ENCODE peak calls at places on chromosomes 6 and 20, in ten cellular contexts. One of them, this sample, is unnamed.

GRCh38 chr6:12545837-12546658 is 170.5 kb upstream of the PHACTR1 start:
- DNase-seq in GM12878: no peak
- DNase-seq in A549: peak; percentile 40
- DNase-seq in K562: no peak
- DNase-seq in ovary: no peak
- DNase-seq in tibial nerve: no peak
- DNase-seq in sigmoid colon: no peak
- DNase-seq in HepG2: no peak
- DNase-seq in stomach: no peak
- DNase-seq in SK-N-SH: no peak
- DNase-seq in this sample: no peak

GRCh38 chr20:3390759-3391500 is 16.5 kb downstream of the DNAAF9 start:
- DNase-seq in GM12878: no peak
- DNase-seq in A549: no peak
- DNase-seq in K562: no peak
- DNase-seq in ovary: no peak
- DNase-seq in tibial nerve: no peak
- DNase-seq in sigmoid colon: no peak
- DNase-seq in HepG2: no peak
- DNase-seq in stomach: no peak
- DNase-seq in SK-N-SH: no peak
- DNase-seq in this sample: no peak

GRCh38 chr6:50815436-50816114 is 3.1 kb upstream of the TFAP2B start:
- DNase-seq in GM12878: no peak
- DNase-seq in A549: no peak
- DNase-seq in K562: peak; percentile 52
- DNase-seq in ovary: no peak
- DNase-seq in tibial nerve: no peak
- DNase-seq in sigmoid colon: no peak
- DNase-seq in HepG2: no peak
- DNase-seq in stomach: no peak
- DNase-seq in SK-N-SH: no peak
- DNase-seq in this sample: no peak

GRCh38 chr20:35806075-35806474 is 34.3 kb downstream of the PHF20 start:
- DNase-seq in GM12878: no peak
- DNase-seq in A549: no peak
- DNase-seq in K562: no peak
- DNase-seq in ovary: no peak
- DNase-seq in tibial nerve: no peak
- DNase-seq in sigmoid colon: no peak
- DNase-seq in HepG2: no peak
- DNase-seq in stomach: no peak
- DNase-seq in SK-N-SH: no peak
- DNase-seq in this sample: no peak

GRCh38 chr6:31927242-31927867 is at the start of gene C2:
- DNase-seq in GM12878: no peak
- DNase-seq in A549: no peak
- DNase-seq in K562: no peak
- DNase-seq in ovary: no peak
- DNase-seq in tibial nerve: no peak
- DNase-seq in sigmoid colon: no peak
- DNase-seq in HepG2: peak; percentile 96
- DNase-seq in stomach: no peak
- DNase-seq in SK-N-SH: no peak
- DNase-seq in this sample: no peak

GRCh38 chr6:68635706-68636513 is 828 bp downstream of the ADGRB3 start:
- DNase-seq in GM12878: no peak
- DNase-seq in A549: no peak
- DNase-seq in K562: no peak
- DNase-seq in ovary: no peak
- DNase-seq in tibial nerve: no peak
- DNase-seq in sigmoid colon: peak; percentile 73
- DNase-seq in HepG2: no peak
- DNase-seq in stomach: no peak
- DNase-seq in SK-N-SH: peak; percentile 44
- DNase-seq in this sample: no peak

GRCh38 chr6:26026833-26027490 is 60.3 kb upstream of the HFE start:
- DNase-seq in GM12878: peak; percentile 100
- DNase-seq in A549: peak; percentile 41
- DNase-seq in K562: peak; percentile 73
- DNase-seq in ovary: peak; percentile 94
- DNase-seq in tibial nerve: peak; percentile 96
- DNase-seq in sigmoid colon: peak; percentile 96
- DNase-seq in HepG2: peak; percentile 97
- DNase-seq in stomach: peak; percentile 93
- DNase-seq in SK-N-SH: peak; percentile 65
- DNase-seq in this sample: peak; percentile 95

GRCh38 chr6:31859923-31860322 is 2.7 kb downstream of the NEU1 start:
- DNase-seq in GM12878: no peak
- DNase-seq in A549: no peak
- DNase-seq in K562: no peak
- DNase-seq in ovary: no peak
- DNase-seq in tibial nerve: no peak
- DNase-seq in sigmoid colon: no peak
- DNase-seq in HepG2: no peak
- DNase-seq in stomach: no peak
- DNase-seq in SK-N-SH: no peak
- DNase-seq in this sample: no peak

DNA sequence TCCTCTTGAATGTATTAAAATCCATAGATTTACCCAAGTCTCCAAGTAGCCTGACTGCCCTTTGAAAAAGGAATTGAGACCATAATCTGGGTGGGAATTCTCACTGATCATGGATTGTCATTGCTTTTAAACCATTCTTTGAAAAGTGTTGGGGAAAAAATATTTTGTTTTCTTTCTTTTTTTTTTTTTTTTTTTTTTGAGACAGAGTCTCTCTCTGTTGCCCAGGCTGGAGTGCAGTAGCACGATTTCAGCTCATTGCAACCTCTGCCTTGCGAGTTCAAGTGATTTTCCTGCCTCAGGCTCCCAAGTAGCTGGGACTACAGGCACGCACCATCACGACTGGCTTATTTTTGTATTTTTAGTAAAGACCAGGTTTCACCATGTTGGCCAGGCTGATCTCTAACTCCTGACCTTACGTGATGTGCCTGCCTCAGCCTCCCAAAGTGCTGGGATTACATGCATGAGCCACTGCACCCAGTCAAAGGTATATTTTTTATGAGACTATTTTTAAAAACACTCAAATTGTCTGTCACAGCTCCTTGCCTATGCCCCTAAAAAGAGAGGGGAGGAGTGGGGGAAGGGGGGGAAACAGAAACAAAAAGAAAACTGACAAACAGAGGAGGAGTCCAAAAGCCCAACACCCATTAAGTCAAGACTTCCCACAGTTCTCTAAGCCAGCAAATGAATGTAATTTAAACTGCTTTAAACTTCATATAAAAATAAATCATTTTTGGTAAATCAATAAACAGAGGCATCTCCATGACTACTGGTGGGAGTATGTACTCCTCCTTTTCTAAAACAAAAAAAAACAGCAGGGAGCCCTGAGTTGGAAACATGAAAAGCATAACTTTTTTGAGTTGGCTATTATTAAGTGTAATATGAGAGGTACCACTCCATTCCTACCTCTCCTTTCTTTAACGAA is 119.4 kb upstream of the PRSS16 start:
- DNase-seq in GM12878: no peak
- DNase-seq in A549: no peak
- DNase-seq in K562: no peak
- DNase-seq in ovary: no peak
- DNase-seq in tibial nerve: no peak
- DNase-seq in sigmoid colon: no peak
- DNase-seq in HepG2: no peak
- DNase-seq in stomach: no peak
- DNase-seq in SK-N-SH: no peak
- DNase-seq in this sample: no peak
- TF ChIP-seq EP300 in GM12878: no peak
- TF ChIP-seq EP300 in A549: no peak
- TF ChIP-seq EP300 in K562: no peak
- TF ChIP-seq EP300 in ovary: no peak
- TF ChIP-seq EP300 in tibial nerve: no peak
- TF ChIP-seq EP300 in sigmoid colon: no peak
- TF ChIP-seq EP300 in HepG2: no peak
- TF ChIP-seq EP300 in stomach: no peak
- TF ChIP-seq EP300 in SK-N-SH: no peak
- TF ChIP-seq EP300 in this sample: no peak

DNA sequence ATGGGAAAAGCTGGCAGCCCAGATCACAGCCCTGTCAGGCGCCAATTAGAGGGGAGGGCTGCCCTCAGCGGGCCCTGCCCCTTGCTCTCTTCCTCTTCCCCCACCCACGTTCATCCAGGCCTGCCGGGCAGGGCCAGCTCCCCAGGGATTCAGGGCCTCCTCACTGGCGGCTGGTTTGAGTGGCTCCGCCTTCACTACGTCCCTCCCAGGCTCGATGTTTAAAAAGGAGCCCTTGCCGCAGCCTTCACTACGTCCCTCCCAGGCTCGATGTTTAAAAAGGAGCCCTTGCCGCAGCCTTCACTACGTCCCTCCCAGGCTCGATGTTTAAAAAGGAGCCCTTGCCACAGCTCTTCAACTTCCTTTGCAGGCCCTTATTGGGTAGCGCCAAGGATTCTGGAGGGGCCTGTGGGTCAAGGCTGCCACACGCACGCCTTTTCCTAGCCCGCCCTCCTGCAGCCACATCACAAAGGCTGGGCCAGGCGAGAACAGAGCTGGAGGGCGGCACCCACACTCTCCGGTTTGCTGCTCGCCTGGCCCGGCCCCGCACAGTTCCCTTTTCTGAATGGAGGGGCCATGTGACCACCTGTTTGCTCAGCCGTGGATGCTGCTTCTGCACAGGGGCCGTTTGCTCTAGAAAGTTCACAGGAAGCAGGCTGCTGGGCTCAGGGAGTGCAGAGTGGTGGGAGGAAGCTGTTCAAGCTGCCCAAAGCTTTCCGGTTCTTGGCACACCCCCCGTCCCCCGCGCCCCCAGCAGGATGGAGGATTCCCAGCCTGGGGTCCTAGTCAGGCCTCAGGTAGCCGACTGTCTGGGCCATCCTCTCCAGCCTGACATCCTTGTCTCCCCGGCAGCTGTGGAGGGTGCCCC is 1.6 kb downstream of the SLC17A9 start:
- DNase-seq in GM12878: peak; percentile 75
- DNase-seq in A549: no peak
- DNase-seq in K562: peak; percentile 50
- DNase-seq in ovary: peak; percentile 86
- DNase-seq in tibial nerve: peak; percentile 65
- DNase-seq in sigmoid colon: peak; percentile 94
- DNase-seq in HepG2: peak; percentile 95
- DNase-seq in stomach: peak; percentile 75
- DNase-seq in SK-N-SH: no peak
- DNase-seq in this sample: peak; percentile 77
- TF ChIP-seq CTCF in GM12878: no peak
- TF ChIP-seq CTCF in A549: no peak
- TF ChIP-seq CTCF in K562: no peak
- TF ChIP-seq CTCF in ovary: no peak
- TF ChIP-seq CTCF in tibial nerve: no peak
- TF ChIP-seq CTCF in sigmoid colon: no peak
- TF ChIP-seq CTCF in HepG2: peak; percentile 41
- TF ChIP-seq CTCF in stomach: no peak
- TF ChIP-seq CTCF in SK-N-SH: no peak
- TF ChIP-seq CTCF in this sample: no peak

GRCh38 chr20:23119456-23120216 is 33.5 kb upstream of the CD93 start:
- DNase-seq in GM12878: no peak
- DNase-seq in A549: no peak
- DNase-seq in K562: no peak
- DNase-seq in ovary: no peak
- DNase-seq in tibial nerve: no peak
- DNase-seq in sigmoid colon: peak; percentile 61
- DNase-seq in HepG2: no peak
- DNase-seq in stomach: no peak
- DNase-seq in SK-N-SH: no peak
- DNase-seq in this sample: no peak

GRCh38 chr20:23118766-23119165 is 32.6 kb upstream of the CD93 start:
- DNase-seq in GM12878: no peak
- DNase-seq in A549: no peak
- DNase-seq in K562: no peak
- DNase-seq in ovary: no peak
- DNase-seq in tibial nerve: no peak
- DNase-seq in sigmoid colon: peak; percentile 55
- DNase-seq in HepG2: no peak
- DNase-seq in stomach: no peak
- DNase-seq in SK-N-SH: no peak
- DNase-seq in this sample: no peak

GRCh38 chr20:23120936-23121765 is 35.0 kb upstream of the CD93 start:
- DNase-seq in GM12878: no peak
- DNase-seq in A549: no peak
- DNase-seq in K562: peak; percentile 37
- DNase-seq in ovary: no peak
- DNase-seq in tibial nerve: no peak
- DNase-seq in sigmoid colon: peak; percentile 51
- DNase-seq in HepG2: no peak
- DNase-seq in stomach: no peak
- DNase-seq in SK-N-SH: no peak
- DNase-seq in this sample: no peak

GRCh38 chr20:23121766-23122095 is 35.6 kb upstream of the CD93 start:
- DNase-seq in GM12878: no peak
- DNase-seq in A549: no peak
- DNase-seq in K562: no peak
- DNase-seq in ovary: no peak
- DNase-seq in tibial nerve: no peak
- DNase-seq in sigmoid colon: peak; percentile 25
- DNase-seq in HepG2: no peak
- DNase-seq in stomach: no peak
- DNase-seq in SK-N-SH: no peak
- DNase-seq in this sample: no peak

GRCh38 chr20:23120261-23120660 is 34.1 kb upstream of the CD93 start:
- DNase-seq in GM12878: no peak
- DNase-seq in A549: no peak
- DNase-seq in K562: no peak
- DNase-seq in ovary: no peak
- DNase-seq in tibial nerve: no peak
- DNase-seq in sigmoid colon: peak; percentile 48
- DNase-seq in HepG2: no peak
- DNase-seq in stomach: no peak
- DNase-seq in SK-N-SH: no peak
- DNase-seq in this sample: no peak
- H3K4me1 ChIP-seq in GM12878: peaks cover 26% of the 10 kb centered on the region
- H3K4me1 ChIP-seq in A549: no peaks in the 10 kb centered on the region
- H3K4me1 ChIP-seq in K562: peaks cover 25% of the 10 kb centered on the region
- H3K4me1 ChIP-seq in ovary: no peaks in the 10 kb centered on the region
- H3K4me1 ChIP-seq in tibial nerve: no peaks in the 10 kb centered on the region
- H3K4me1 ChIP-seq in sigmoid colon: no peaks in the 10 kb centered on the region
- H3K4me1 ChIP-seq in HepG2: no peaks in the 10 kb centered on the region
- H3K4me1 ChIP-seq in stomach: peaks cover 6% of the 10 kb centered on the region
- H3K4me1 ChIP-seq in SK-N-SH: no peaks in the 10 kb centered on the region
- H3K4me1 ChIP-seq in this sample: peaks cover 3% of the 10 kb centered on the region

GRCh38 chr20:50931048-50931305 is 260 bp downstream of the ADNP start:
- DNase-seq in GM12878: no peak
- DNase-seq in A549: no peak
- DNase-seq in K562: peak; percentile 75
- DNase-seq in ovary: no peak
- DNase-seq in tibial nerve: no peak
- DNase-seq in sigmoid colon: no peak
- DNase-seq in HepG2: no peak
- DNase-seq in stomach: no peak
- DNase-seq in SK-N-SH: no peak
- DNase-seq in this sample: no peak

GRCh38 chr20:50932881-50933280 is 1.6 kb upstream of the ADNP start:
- DNase-seq in GM12878: no peak
- DNase-seq in A549: no peak
- DNase-seq in K562: no peak
- DNase-seq in ovary: no peak
- DNase-seq in tibial nerve: no peak
- DNase-seq in sigmoid colon: no peak
- DNase-seq in HepG2: no peak
- DNase-seq in stomach: no peak
- DNase-seq in SK-N-SH: no peak
- DNase-seq in this sample: no peak

GRCh38 chr20:50932016-50932338 is 740 bp upstream of the ADNP start:
- DNase-seq in GM12878: no peak
- DNase-seq in A549: no peak
- DNase-seq in K562: no peak
- DNase-seq in ovary: no peak
- DNase-seq in tibial nerve: no peak
- DNase-seq in sigmoid colon: no peak
- DNase-seq in HepG2: no peak
- DNase-seq in stomach: no peak
- DNase-seq in SK-N-SH: no peak
- DNase-seq in this sample: no peak

GRCh38 chr20:50931306-50932015 is at the start of gene ADNP:
- DNase-seq in GM12878: peak; percentile 66
- DNase-seq in A549: peak; percentile 58
- DNase-seq in K562: peak; percentile 82
- DNase-seq in ovary: peak; percentile 93
- DNase-seq in tibial nerve: peak; percentile 92
- DNase-seq in sigmoid colon: peak; percentile 96
- DNase-seq in HepG2: peak; percentile 88
- DNase-seq in stomach: peak; percentile 91
- DNase-seq in SK-N-SH: peak; percentile 91
- DNase-seq in this sample: peak; percentile 92

GRCh38 chr20:50933589-50933988 is 2.4 kb upstream of the ADNP start:
- DNase-seq in GM12878: no peak
- DNase-seq in A549: no peak
- DNase-seq in K562: no peak
- DNase-seq in ovary: no peak
- DNase-seq in tibial nerve: no peak
- DNase-seq in sigmoid colon: no peak
- DNase-seq in HepG2: no peak
- DNase-seq in stomach: no peak
- DNase-seq in SK-N-SH: no peak
- DNase-seq in this sample: no peak
- TF ChIP-seq EP300 in GM12878: no peak
- TF ChIP-seq EP300 in A549: no peak
- TF ChIP-seq EP300 in K562: no peak
- TF ChIP-seq EP300 in ovary: no peak
- TF ChIP-seq EP300 in tibial nerve: no peak
- TF ChIP-seq EP300 in sigmoid colon: no peak
- TF ChIP-seq EP300 in HepG2: no peak
- TF ChIP-seq EP300 in stomach: no peak
- TF ChIP-seq EP300 in SK-N-SH: no peak
- TF ChIP-seq EP300 in this sample: no peak

This sample was measured in transverse colon.